ENCODE peak calls at places on chromosomes 3 and 15, in four cellular contexts. N, P, T and U are unnamed samples.

GRCh38 chr3:12190221-12190807 is 31.6 kb upstream of the TIMP4 start:
- DNase-seq in N (no peak), P (no peak), T (no peak), U (no peak)

GRCh38 chr3:149353581-149354184 is 20.2 kb upstream of the TM4SF18 start:
- DNase-seq in N (no peak), P (no peak), T (no peak), U (no peak)

GRCh38 chr3:47485812-47486211 is 10.1 kb upstream of the SCAP start:
- DNase-seq in N (no peak), P (no peak), T (no peak), U (no peak)

GRCh38 chr15:80659375-80659774 is 35.7 kb upstream of the ABHD17C start:
- DNase-seq in N (no peak), P (no peak), T (no peak), U (peak; percentile 10)

GRCh38 chr3:77254967-77255831 is 215.3 kb downstream of the ROBO2 start:
- DNase-seq in N (peak; percentile 47), P (peak; percentile 68), T (peak; percentile 60), U (peak; percentile 80)

GRCh38 chr3:179719048-179719734 is 66.4 kb downstream of the USP13 start:
- DNase-seq in N (no peak), P (no peak), T (no peak), U (no peak)

GRCh38 chr3:139534992-139535879 is 4.3 kb downstream of the RBP1 start:
- DNase-seq in N (peak; percentile 73), P (no peak), T (no peak), U (peak; percentile 36)

GRCh38 chr3:103059481-103059880 is 624.7 kb downstream of the ZPLD1 start:
- DNase-seq in N (no peak), P (no peak), T (no peak), U (no peak)

GRCh38 chr3:50876947-50877346 is 202.2 kb downstream of the DOCK3 start:
- DNase-seq in N (no peak), P (no peak), T (no peak), U (no peak)

GRCh38 chr3:105827101-105827634 is 41.6 kb downstream of the CBLB start:
- DNase-seq in N (no peak), P (no peak), T (no peak), U (no peak)

GRCh38 chr15:79332824-79333510 is 22.1 kb downstream of the TMED3 start:
- DNase-seq in N (no peak), P (no peak), T (no peak), U (no peak)

GRCh38 chr3:176789281-176789705 is 408.0 kb downstream of the TBL1XR1 start:
- DNase-seq in N (no peak), P (no peak), T (no peak), U (no peak)

GRCh38 chr15:40063563-40064011 is 24.6 kb upstream of the SRP14 start:
- DNase-seq in N (no peak), P (no peak), T (no peak), U (no peak)

GRCh38 chr3:197027151-197027895 is 2.3 kb downstream of the MELTF start:
- DNase-seq in N (no peak), P (no peak), T (no peak), U (no peak)

GRCh38 chr3:41026394-41027177 is 172.7 kb upstream of the CTNNB1 start:
- DNase-seq in N (peak; percentile 55), P (peak; percentile 38), T (no peak), U (peak; percentile 42)

GRCh38 chr3:67176396-67176795 is 178.3 kb downstream of the KBTBD8 start:
- DNase-seq in N (no peak), P (no peak), T (no peak), U (no peak)

GRCh38 chr3:46706771-46707582 is 5.8 kb downstream of the TMIE start:
- DNase-seq in N (peak; percentile 39), P (no peak), T (no peak), U (no peak)

GRCh38 chr15:29276366-29276765 is 6.7 kb upstream of the NSMCE3 start:
- DNase-seq in N (no peak), P (no peak), T (no peak), U (no peak)

GRCh38 chr15:99566157-99566900 is 545 bp downstream of the MEF2A start:
- DNase-seq in N (peak; percentile 55), P (peak; percentile 31), T (no peak), U (peak; percentile 66)

GRCh38 chr3:149243540-149243939 is 21.9 kb upstream of the CP start:
- DNase-seq in N (no peak), P (no peak), T (no peak), U (no peak)

GRCh38 chr3:4561661-4562060 is 68.5 kb downstream of the ITPR1 start:
- DNase-seq in N (no peak), P (no peak), T (no peak), U (no peak)

GRCh38 chr3:45994661-45995369 is 809 bp downstream of the FYCO1 start:
- DNase-seq in N (peak; percentile 51), P (no peak), T (no peak), U (peak; percentile 55)

GRCh38 chr15:79981861-79982455 is 11.0 kb upstream of the BCL2A1 start:
- DNase-seq in N (no peak), P (no peak), T (no peak), U (no peak)

GRCh38 chr3:168475730-168476129 is 380.0 kb upstream of the GOLIM4 start:
- DNase-seq in N (no peak), P (no peak), T (no peak), U (no peak)

GRCh38 chr3:5769825-5770224 is 582.3 kb downstream of the EDEM1 start:
- DNase-seq in N (no peak), P (no peak), T (no peak), U (no peak)

GRCh38 chr3:100271522-100271921 is 10.7 kb downstream of the TBC1D23 start:
- DNase-seq in N (no peak), P (no peak), T (no peak), U (no peak)

GRCh38 chr3:100270218-100270588 is 9.4 kb downstream of the TBC1D23 start:
- DNase-seq in N (no peak), P (no peak), T (no peak), U (no peak)

GRCh38 chr3:100268156-100268555 is 7.4 kb downstream of the TBC1D23 start:
- DNase-seq in N (no peak), P (no peak), T (no peak), U (no peak)

GRCh38 chr3:100268986-100269385 is 8.2 kb downstream of the TBC1D23 start:
- DNase-seq in N (no peak), P (no peak), T (no peak), U (no peak)

DNA sequence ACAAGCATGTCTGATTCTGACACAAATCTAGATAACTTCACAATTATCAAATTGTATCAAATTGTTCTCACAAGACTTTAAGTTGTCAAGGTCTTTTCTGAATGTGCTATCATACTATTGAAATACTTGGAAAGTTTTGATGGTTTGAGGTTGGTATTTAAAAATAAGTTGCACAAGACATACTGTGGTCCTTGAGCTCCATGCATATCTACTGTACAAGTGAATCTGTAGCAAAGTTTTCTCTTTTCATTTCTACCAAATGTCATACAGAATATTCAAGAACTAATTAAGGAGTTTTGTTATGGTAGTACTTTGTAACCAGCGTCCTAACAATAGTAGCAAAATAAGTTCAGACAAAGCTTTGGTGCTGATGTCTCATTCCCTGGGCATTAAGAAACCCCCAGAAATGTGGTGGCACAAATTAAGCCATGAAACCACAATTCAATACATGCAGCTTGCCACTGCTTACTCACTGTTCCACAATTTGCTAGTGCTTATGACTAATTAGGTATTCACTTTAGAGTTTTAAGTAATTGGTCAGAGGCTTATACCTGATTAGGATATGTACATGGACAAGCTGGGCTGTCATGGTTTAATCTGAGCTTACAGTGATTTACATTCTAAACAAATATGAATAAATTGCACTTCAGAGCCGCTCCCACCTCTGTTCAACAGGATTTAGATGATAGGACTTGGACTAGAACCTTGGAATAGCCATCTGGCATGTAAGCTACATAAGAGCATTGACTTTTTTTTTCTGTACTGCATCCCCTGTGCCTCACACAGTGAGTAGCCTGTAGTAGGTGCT is 8.8 kb downstream of the TBC1D23 start:
- DNase-seq in N (no peak), P (peak; percentile 60), T (no peak), U (no peak)
- H3K27ac ChIP-seq in N (no peak overlapping the region), P (no peak overlapping the region), T (no peak overlapping the region), U (no peak overlapping the region)

GRCh38 chr3:38491215-38491614 is 4.9 kb upstream of the EXOG start:
- DNase-seq in N (no peak), P (no peak), T (no peak), U (no peak)
- H3K9me3 ChIP-seq in N (no peaks in the 10 kb centered on the region), P (no peaks in the 10 kb centered on the region), T (no peaks in the 10 kb centered on the region), U (no peaks in the 10 kb centered on the region)

GRCh38 chr3:128813003-128813564 is 66.3 kb upstream of the ACAD9 start:
- DNase-seq in N (no peak), P (no peak), T (no peak), U (no peak)
- H3K4me1 ChIP-seq in N (no peaks in the 10 kb centered on the region), P (no peaks in the 10 kb centered on the region), T (no peaks in the 10 kb centered on the region), U (no peaks in the 10 kb centered on the region)

GRCh38 chr3:119418641-119419040 is 44.8 kb downstream of the TMEM39A start:
- DNase-seq in N (no peak), P (no peak), T (no peak), U (no peak)
- H3K27ac ChIP-seq in N (no peak overlapping the region), P (no peak overlapping the region), T (no peak overlapping the region), U (no peak overlapping the region)

DNA sequence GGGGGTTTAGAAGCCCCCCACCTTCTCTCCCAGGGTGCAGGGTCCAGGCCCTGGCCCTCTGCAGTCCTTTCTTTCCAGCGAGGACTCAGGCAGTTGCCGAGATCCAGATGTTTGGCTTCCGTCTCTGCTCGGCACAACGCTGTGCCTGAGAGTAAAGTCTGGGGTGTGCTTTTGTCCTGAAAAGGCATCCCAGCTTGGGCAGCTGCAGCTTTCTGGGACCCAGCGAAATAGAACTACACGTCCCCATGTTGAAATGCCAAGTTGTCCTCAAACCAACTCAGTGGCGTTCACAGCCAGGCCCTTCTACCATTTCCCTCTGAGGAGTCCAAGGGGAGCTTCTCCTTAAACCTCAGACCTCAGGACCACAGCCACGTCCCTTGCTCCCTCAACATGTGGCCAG is 23.1 kb downstream of the FGD5 start:
- DNase-seq in N (no peak), P (no peak), T (no peak), U (no peak)
- H3K9me3 ChIP-seq in N (no peaks in the 10 kb centered on the region), P (no peaks in the 10 kb centered on the region), T (no peaks in the 10 kb centered on the region), U (no peaks in the 10 kb centered on the region)

GRCh38 chr3:124999317-124999716 is 56.5 kb downstream of the HEG1 start:
- DNase-seq in N (no peak), P (no peak), T (no peak), U (no peak)

GRCh38 chr3:124999897-125000296 is 55.9 kb downstream of the HEG1 start:
- DNase-seq in N (no peak), P (no peak), T (no peak), U (no peak)

GRCh38 chr3:124998247-124998630 is 57.6 kb downstream of the HEG1 start:
- DNase-seq in N (no peak), P (no peak), T (no peak), U (no peak)

GRCh38 chr3:124995460-124995994 is 60.3 kb downstream of the HEG1 start:
- DNase-seq in N (peak; percentile 68), P (peak; percentile 67), T (peak; percentile 29), U (peak; percentile 84)

GRCh38 chr3:124997303-124998246 is 58.2 kb downstream of the HEG1 start:
- DNase-seq in N (no peak), P (peak; percentile 53), T (no peak), U (peak; percentile 16)
- H3K4me1 ChIP-seq in N (peaks cover 29% of the 10 kb centered on the region), P (peaks cover 12% of the 10 kb centered on the region), T (no peaks in the 10 kb centered on the region), U (peaks cover 43% of the 10 kb centered on the region)